ENCODE peak calls at places on chromosomes 11 and 22, in eight cellular contexts. One of them, this sample, is unnamed.
A peak's percentile ranks its signal among the peaks of the same experiment; 100 is the strongest.

GRCh38 chr11:116931206-116931953 is 94.0 kb upstream of the APOA1 start:
- DNase-seq in CD8-positive, alpha-beta T cell: no peak
- DNase-seq in OCI-LY7: peak; percentile 55
- DNase-seq in H1: no peak
- DNase-seq in GM12865: peak; percentile 54
- DNase-seq in cardiac fibroblast: peak; percentile 65
- DNase-seq in astrocyte of the spinal cord: no peak
- DNase-seq in GM23338: peak; percentile 39
- DNase-seq in this sample: peak; percentile 16

GRCh38 chr22:39592104-39593060 is 21.8 kb downstream of the CACNA1I start:
- DNase-seq in astrocyte of the spinal cord: peak; percentile 77
- DNase-seq in GM12865: no peak
- DNase-seq in GM23338: no peak
- DNase-seq in CD8-positive, alpha-beta T cell: no peak
- DNase-seq in H1: no peak
- DNase-seq in cardiac fibroblast: peak; percentile 63
- DNase-seq in OCI-LY7: no peak
- DNase-seq in this sample: peak; percentile 80

GRCh38 chr11:104928831-104929230 is 30.6 kb upstream of the CASP12 start:
- DNase-seq in GM12865: no peak
- DNase-seq in GM23338: no peak
- DNase-seq in OCI-LY7: no peak
- DNase-seq in CD8-positive, alpha-beta T cell: no peak
- DNase-seq in H1: no peak
- DNase-seq in astrocyte of the spinal cord: no peak
- DNase-seq in cardiac fibroblast: no peak
- DNase-seq in this sample: no peak

GRCh38 chr11:67615455-67616430 is 9.0 kb downstream of the NDUFV1 start:
- DNase-seq in cardiac fibroblast: peak; percentile 15
- DNase-seq in H1: no peak
- DNase-seq in GM12865: peak; percentile 64
- DNase-seq in GM23338: peak; percentile 85
- DNase-seq in CD8-positive, alpha-beta T cell: no peak
- DNase-seq in astrocyte of the spinal cord: no peak
- DNase-seq in OCI-LY7: peak; percentile 67
- DNase-seq in this sample: peak; percentile 26

GRCh38 chr11:112377946-112378345 is 117.3 kb upstream of the PLET1 start:
- DNase-seq in CD8-positive, alpha-beta T cell: no peak
- DNase-seq in astrocyte of the spinal cord: no peak
- DNase-seq in GM23338: no peak
- DNase-seq in GM12865: no peak
- DNase-seq in OCI-LY7: no peak
- DNase-seq in cardiac fibroblast: no peak
- DNase-seq in H1: no peak
- DNase-seq in this sample: no peak

GRCh38 chr11:134098566-134099184 is 29.8 kb downstream of the JAM3 start:
- DNase-seq in CD8-positive, alpha-beta T cell: no peak
- DNase-seq in astrocyte of the spinal cord: no peak
- DNase-seq in cardiac fibroblast: peak; percentile 20
- DNase-seq in H1: no peak
- DNase-seq in OCI-LY7: peak; percentile 19
- DNase-seq in GM12865: peak; percentile 34
- DNase-seq in GM23338: peak; percentile 64
- DNase-seq in this sample: peak; percentile 30

GRCh38 chr11:66264893-66265292 is 3.5 kb upstream of the RAB1B start:
- DNase-seq in CD8-positive, alpha-beta T cell: no peak
- DNase-seq in cardiac fibroblast: no peak
- DNase-seq in GM12865: peak; percentile 40
- DNase-seq in GM23338: peak; percentile 93
- DNase-seq in OCI-LY7: peak; percentile 41
- DNase-seq in astrocyte of the spinal cord: no peak
- DNase-seq in H1: no peak
- DNase-seq in this sample: no peak

GRCh38 chr11:58923300-58923788 is 15.9 kb upstream of the GLYATL1 start:
- DNase-seq in cardiac fibroblast: peak; percentile 29
- DNase-seq in H1: no peak
- DNase-seq in GM12865: peak; percentile 51
- DNase-seq in OCI-LY7: peak; percentile 67
- DNase-seq in astrocyte of the spinal cord: peak; percentile 54
- DNase-seq in GM23338: peak; percentile 92
- DNase-seq in CD8-positive, alpha-beta T cell: no peak
- DNase-seq in this sample: peak; percentile 35

GRCh38 chr11:134883484-134883883 is 471.4 kb upstream of the B3GAT1 start:
- DNase-seq in GM12865: no peak
- DNase-seq in H1: no peak
- DNase-seq in cardiac fibroblast: no peak
- DNase-seq in GM23338: no peak
- DNase-seq in astrocyte of the spinal cord: no peak
- DNase-seq in CD8-positive, alpha-beta T cell: no peak
- DNase-seq in OCI-LY7: no peak
- DNase-seq in this sample: no peak

GRCh38 chr11:64023731-64024710 is 11.7 kb upstream of the FLRT1 start:
- DNase-seq in astrocyte of the spinal cord: no peak
- DNase-seq in H1: no peak
- DNase-seq in cardiac fibroblast: no peak
- DNase-seq in OCI-LY7: no peak
- DNase-seq in GM23338: no peak
- DNase-seq in CD8-positive, alpha-beta T cell: no peak
- DNase-seq in GM12865: no peak
- DNase-seq in this sample: no peak

GRCh38 chr11:10309163-10310093 is 4.6 kb downstream of the ADM start:
- DNase-seq in OCI-LY7: no peak
- DNase-seq in CD8-positive, alpha-beta T cell: no peak
- DNase-seq in astrocyte of the spinal cord: peak; percentile 83
- DNase-seq in GM23338: peak; percentile 32
- DNase-seq in cardiac fibroblast: peak; percentile 94
- DNase-seq in H1: no peak
- DNase-seq in GM12865: peak; percentile 28
- DNase-seq in this sample: peak; percentile 93

GRCh38 chr22:48268293-48268692 is 1505.8 kb downstream of the TBC1D22A start:
- DNase-seq in H1: no peak
- DNase-seq in CD8-positive, alpha-beta T cell: no peak
- DNase-seq in GM12865: no peak
- DNase-seq in cardiac fibroblast: no peak
- DNase-seq in GM23338: no peak
- DNase-seq in astrocyte of the spinal cord: no peak
- DNase-seq in OCI-LY7: no peak
- DNase-seq in this sample: no peak

GRCh38 chr11:43957571-43957970 is 15.1 kb downstream of the C11orf96 start:
- DNase-seq in astrocyte of the spinal cord: no peak
- DNase-seq in CD8-positive, alpha-beta T cell: no peak
- DNase-seq in cardiac fibroblast: no peak
- DNase-seq in H1: no peak
- DNase-seq in GM23338: peak; percentile 26
- DNase-seq in OCI-LY7: no peak
- DNase-seq in GM12865: no peak
- DNase-seq in this sample: no peak
- H3K4me3 ChIP-seq in astrocyte of the spinal cord: no peak overlapping the region
- H3K4me3 ChIP-seq in CD8-positive, alpha-beta T cell: no peak overlapping the region
- H3K4me3 ChIP-seq in cardiac fibroblast: no peak overlapping the region
- H3K4me3 ChIP-seq in H1: no peak overlapping the region
- H3K4me3 ChIP-seq in GM23338: no peak overlapping the region
- H3K4me3 ChIP-seq in OCI-LY7: no peak overlapping the region
- H3K4me3 ChIP-seq in GM12865: no peak overlapping the region
- H3K4me3 ChIP-seq in this sample: no peak overlapping the region

GRCh38 chr22:17922925-17923898 is 101.1 kb downstream of the MICAL3 start:
- DNase-seq in CD8-positive, alpha-beta T cell: no peak
- DNase-seq in cardiac fibroblast: peak; percentile 88
- DNase-seq in astrocyte of the spinal cord: peak; percentile 93
- DNase-seq in GM23338: no peak
- DNase-seq in OCI-LY7: no peak
- DNase-seq in GM12865: no peak
- DNase-seq in H1: no peak
- DNase-seq in this sample: peak; percentile 85
- TF ChIP-seq CTCF in CD8-positive, alpha-beta T cell: no peak
- TF ChIP-seq CTCF in cardiac fibroblast: no peak
- TF ChIP-seq CTCF in astrocyte of the spinal cord: no peak
- TF ChIP-seq CTCF in GM23338: no peak
- TF ChIP-seq CTCF in OCI-LY7: no peak
- TF ChIP-seq CTCF in GM12865: no peak
- TF ChIP-seq CTCF in H1: no peak
- TF ChIP-seq CTCF in this sample: no peak

GRCh38 chr11:61129608-61130523 is 27.6 kb downstream of the CD5 start:
- DNase-seq in GM12865: peak; percentile 93
- DNase-seq in astrocyte of the spinal cord: peak; percentile 90
- DNase-seq in cardiac fibroblast: peak; percentile 89
- DNase-seq in CD8-positive, alpha-beta T cell: peak; percentile 88
- DNase-seq in OCI-LY7: peak; percentile 89
- DNase-seq in GM23338: peak; percentile 96
- DNase-seq in H1: peak; percentile 91
- DNase-seq in this sample: peak; percentile 93
- H3K4me3 ChIP-seq in GM12865: no peak overlapping the region
- H3K4me3 ChIP-seq in astrocyte of the spinal cord: no peak overlapping the region
- H3K4me3 ChIP-seq in cardiac fibroblast: no peak overlapping the region
- H3K4me3 ChIP-seq in CD8-positive, alpha-beta T cell: no peak overlapping the region
- H3K4me3 ChIP-seq in OCI-LY7: no peak overlapping the region
- H3K4me3 ChIP-seq in GM23338: no peak overlapping the region
- H3K4me3 ChIP-seq in H1: no peak overlapping the region
- H3K4me3 ChIP-seq in this sample: peak overlapping the region; percentile 39

DNA sequence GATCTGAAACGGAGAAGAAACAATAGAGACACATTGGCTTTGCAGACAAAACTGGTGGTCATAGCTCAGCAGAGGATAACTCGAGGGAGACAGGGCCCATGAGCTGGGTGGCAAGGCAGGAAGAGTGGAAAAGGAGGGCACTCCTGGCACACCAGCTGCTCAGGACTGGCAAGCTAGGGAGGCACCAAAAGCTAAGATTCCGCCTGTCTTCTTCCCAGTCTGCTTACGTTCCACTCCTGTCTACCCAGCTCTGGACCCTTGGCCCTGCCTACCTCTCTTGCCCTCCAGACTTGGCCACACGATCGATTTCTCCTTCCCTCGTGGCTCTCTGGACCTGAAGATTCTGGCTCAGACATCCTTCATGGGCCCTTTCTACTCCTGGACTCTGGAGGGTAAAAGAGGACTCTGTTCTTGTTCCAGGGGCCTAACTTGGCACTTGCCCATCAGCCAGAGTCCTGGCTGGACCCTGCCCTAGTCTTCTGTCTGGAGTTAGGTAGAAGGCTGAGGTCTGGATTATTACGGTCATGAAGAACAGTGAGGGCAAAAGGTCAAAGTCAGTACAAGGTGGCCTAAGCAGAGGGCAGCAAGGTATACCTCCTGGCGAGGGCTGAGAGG is 115.2 kb upstream of the PITPNB start:
- DNase-seq in astrocyte of the spinal cord: no peak
- DNase-seq in cardiac fibroblast: no peak
- DNase-seq in H1: no peak
- DNase-seq in GM23338: no peak
- DNase-seq in CD8-positive, alpha-beta T cell: no peak
- DNase-seq in GM12865: no peak
- DNase-seq in OCI-LY7: no peak
- DNase-seq in this sample: no peak
- TF ChIP-seq CTCF in astrocyte of the spinal cord: no peak
- TF ChIP-seq CTCF in cardiac fibroblast: no peak
- TF ChIP-seq CTCF in H1: no peak
- TF ChIP-seq CTCF in GM23338: no peak
- TF ChIP-seq CTCF in CD8-positive, alpha-beta T cell: no peak
- TF ChIP-seq CTCF in GM12865: no peak
- TF ChIP-seq CTCF in OCI-LY7: no peak
- TF ChIP-seq CTCF in this sample: no peak

GRCh38 chr22:44025171-44026065 is 1.3 kb downstream of the PARVB start:
- DNase-seq in CD8-positive, alpha-beta T cell: no peak
- DNase-seq in GM23338: peak; percentile 36
- DNase-seq in GM12865: peak; percentile 95
- DNase-seq in cardiac fibroblast: no peak
- DNase-seq in astrocyte of the spinal cord: no peak
- DNase-seq in OCI-LY7: peak; percentile 72
- DNase-seq in H1: no peak
- DNase-seq in this sample: no peak

GRCh38 chr22:44029069-44029468 is 5.0 kb downstream of the PARVB start:
- DNase-seq in CD8-positive, alpha-beta T cell: no peak
- DNase-seq in astrocyte of the spinal cord: no peak
- DNase-seq in GM23338: no peak
- DNase-seq in H1: no peak
- DNase-seq in OCI-LY7: no peak
- DNase-seq in GM12865: no peak
- DNase-seq in cardiac fibroblast: no peak
- DNase-seq in this sample: no peak

GRCh38 chr22:44028091-44028490 is 4.0 kb downstream of the PARVB start:
- DNase-seq in CD8-positive, alpha-beta T cell: no peak
- DNase-seq in astrocyte of the spinal cord: no peak
- DNase-seq in cardiac fibroblast: no peak
- DNase-seq in GM12865: no peak
- DNase-seq in GM23338: no peak
- DNase-seq in H1: no peak
- DNase-seq in OCI-LY7: no peak
- DNase-seq in this sample: no peak

GRCh38 chr22:44026066-44026629 is 2.0 kb downstream of the PARVB start:
- DNase-seq in OCI-LY7: no peak
- DNase-seq in H1: no peak
- DNase-seq in astrocyte of the spinal cord: no peak
- DNase-seq in GM23338: no peak
- DNase-seq in cardiac fibroblast: no peak
- DNase-seq in GM12865: peak; percentile 37
- DNase-seq in CD8-positive, alpha-beta T cell: no peak
- DNase-seq in this sample: no peak

GRCh38 chr22:44026630-44027511 is 2.8 kb downstream of the PARVB start:
- DNase-seq in OCI-LY7: peak; percentile 79
- DNase-seq in H1: no peak
- DNase-seq in GM23338: no peak
- DNase-seq in cardiac fibroblast: peak; percentile 77
- DNase-seq in GM12865: peak; percentile 96
- DNase-seq in CD8-positive, alpha-beta T cell: peak; percentile 43
- DNase-seq in astrocyte of the spinal cord: peak; percentile 44
- DNase-seq in this sample: peak; percentile 50
- H3K4me3 ChIP-seq in OCI-LY7: peak overlapping the region; percentile 51
- H3K4me3 ChIP-seq in H1: no peak overlapping the region
- H3K4me3 ChIP-seq in GM23338: no peak overlapping the region
- H3K4me3 ChIP-seq in cardiac fibroblast: peak overlapping the region; percentile 10
- H3K4me3 ChIP-seq in GM12865: peak overlapping the region; percentile 79
- H3K4me3 ChIP-seq in CD8-positive, alpha-beta T cell: no peak overlapping the region
- H3K4me3 ChIP-seq in astrocyte of the spinal cord: no peak overlapping the region
- H3K4me3 ChIP-seq in this sample: no peak overlapping the region

GRCh38 chr11:17974246-17974645 is 38.6 kb downstream of the SERGEF start:
- DNase-seq in cardiac fibroblast: no peak
- DNase-seq in astrocyte of the spinal cord: no peak
- DNase-seq in GM12865: no peak
- DNase-seq in GM23338: no peak
- DNase-seq in H1: no peak
- DNase-seq in CD8-positive, alpha-beta T cell: no peak
- DNase-seq in OCI-LY7: no peak
- DNase-seq in this sample: no peak

GRCh38 chr11:17976651-17977050 is 36.2 kb downstream of the SERGEF start:
- DNase-seq in GM23338: no peak
- DNase-seq in cardiac fibroblast: no peak
- DNase-seq in H1: no peak
- DNase-seq in astrocyte of the spinal cord: no peak
- DNase-seq in CD8-positive, alpha-beta T cell: no peak
- DNase-seq in OCI-LY7: no peak
- DNase-seq in GM12865: no peak
- DNase-seq in this sample: no peak

GRCh38 chr11:17967661-17968060 is 45.2 kb downstream of the SERGEF start:
- DNase-seq in astrocyte of the spinal cord: no peak
- DNase-seq in GM12865: no peak
- DNase-seq in CD8-positive, alpha-beta T cell: no peak
- DNase-seq in H1: no peak
- DNase-seq in OCI-LY7: no peak
- DNase-seq in GM23338: no peak
- DNase-seq in cardiac fibroblast: no peak
- DNase-seq in this sample: no peak

GRCh38 chr11:17968206-17968605 is 44.6 kb downstream of the SERGEF start:
- DNase-seq in astrocyte of the spinal cord: no peak
- DNase-seq in H1: no peak
- DNase-seq in cardiac fibroblast: no peak
- DNase-seq in GM12865: no peak
- DNase-seq in CD8-positive, alpha-beta T cell: no peak
- DNase-seq in OCI-LY7: no peak
- DNase-seq in GM23338: no peak
- DNase-seq in this sample: no peak

GRCh38 chr11:17972987-17973386 is 39.9 kb downstream of the SERGEF start:
- DNase-seq in OCI-LY7: no peak
- DNase-seq in GM23338: peak; percentile 92
- DNase-seq in H1: peak; percentile 83
- DNase-seq in CD8-positive, alpha-beta T cell: no peak
- DNase-seq in astrocyte of the spinal cord: peak; percentile 80
- DNase-seq in cardiac fibroblast: peak; percentile 88
- DNase-seq in GM12865: peak; percentile 20
- DNase-seq in this sample: peak; percentile 88
- TF ChIP-seq CTCF in OCI-LY7: peak; percentile 66
- TF ChIP-seq CTCF in GM23338: peak; percentile 76
- TF ChIP-seq CTCF in H1: peak; percentile 97
- TF ChIP-seq CTCF in CD8-positive, alpha-beta T cell: no peak
- TF ChIP-seq CTCF in astrocyte of the spinal cord: peak; percentile 92
- TF ChIP-seq CTCF in cardiac fibroblast: peak; percentile 89
- TF ChIP-seq CTCF in GM12865: peak; percentile 40
- TF ChIP-seq CTCF in this sample: peak; percentile 98